ENCODE peak calls at places on chromosomes 5 and 9, in ten cellular contexts. M, K, D, I, A, Z, B, P, X and O are unnamed samples.

GRCh38 chr9:96057155-96057554 is 181.7 kb downstream of the ERCC6L2 start:
- DNase-seq in M (no peak), K (no peak), D (no peak), I (no peak), A (no peak), Z (no peak), B (no peak), P (no peak), X (peak; percentile 31), O (no peak)

GRCh38 chr9:133167769-133168168 is 4.1 kb upstream of the GBGT1 start:
- DNase-seq in M (no peak), K (no peak), D (peak; percentile 22), I (no peak), A (no peak), Z (no peak), B (no peak), P (no peak), X (no peak), O (no peak)

GRCh38 chr9:129385615-129385934 is 207.5 kb upstream of the IER5L start:
- DNase-seq in M (no peak), K (no peak), D (no peak), I (no peak), A (no peak), Z (no peak), B (no peak), P (no peak), X (no peak), O (peak; percentile 48)

GRCh38 chr5:128965011-128965637 is at the start of gene SLC27A6:
- DNase-seq in M (peak; percentile 68), K (no peak), D (peak; percentile 57), I (peak; percentile 13), A (no peak), Z (no peak), B (no peak), P (peak; percentile 8), X (no peak), O (peak; percentile 63)

GRCh38 chr5:79699766-79700400 is 10.2 kb downstream of the CMYA5 start:
- DNase-seq in M (no peak), K (no peak), D (no peak), I (no peak), A (no peak), Z (no peak), B (no peak), P (no peak), X (no peak), O (no peak)

GRCh38 chr9:34556951-34557350 is 32.6 kb downstream of the CNTFR start:
- DNase-seq in M (no peak), K (no peak), D (no peak), I (no peak), A (no peak), Z (no peak), B (no peak), P (no peak), X (no peak), O (no peak)

GRCh38 chr5:14108170-14108996 is 34.8 kb upstream of the TRIO start:
- DNase-seq in M (peak; percentile 80), K (no peak), D (peak; percentile 56), I (peak; percentile 74), A (no peak), Z (peak; percentile 69), B (no peak), P (no peak), X (peak; percentile 92), O (no peak)

GRCh38 chr9:121770415-121771273 is 119.2 kb downstream of the DAB2IP start:
- DNase-seq in M (no peak), K (no peak), D (peak; percentile 28), I (no peak), A (no peak), Z (peak; percentile 70), B (no peak), P (no peak), X (peak; percentile 39), O (peak; percentile 32)

GRCh38 chr5:174312270-174312617 is 266.7 kb downstream of the NSG2 start:
- DNase-seq in M (no peak), K (no peak), D (no peak), I (no peak), A (no peak), Z (no peak), B (no peak), P (no peak), X (no peak), O (no peak)

GRCh38 chr5:83764101-83764500 is 43.4 kb upstream of the HAPLN1 start:
- DNase-seq in M (no peak), K (no peak), D (no peak), I (no peak), A (no peak), Z (peak; percentile 6), B (no peak), P (no peak), X (no peak), O (no peak)

GRCh38 chr5:62640437-62640836 is 61.8 kb downstream of the LRRC70 start:
- DNase-seq in M (no peak), K (no peak), D (no peak), I (no peak), A (no peak), Z (no peak), B (no peak), P (no peak), X (no peak), O (no peak)

GRCh38 chr5:146344155-146345118 is 5.8 kb downstream of the POU4F3 start:
- DNase-seq in M (no peak), K (no peak), D (no peak), I (no peak), A (no peak), Z (no peak), B (no peak), P (no peak), X (no peak), O (no peak)

GRCh38 chr5:5318426-5319205 is 103.9 kb upstream of the ICE1 start:
- DNase-seq in M (no peak), K (no peak), D (no peak), I (no peak), A (no peak), Z (peak; percentile 78), B (no peak), P (no peak), X (no peak), O (no peak)

GRCh38 chr9:86034863-86035734 is 64.3 kb downstream of the GOLM1 start:
- DNase-seq in M (peak; percentile 76), K (no peak), D (no peak), I (peak; percentile 71), A (no peak), Z (peak; percentile 44), B (no peak), P (peak; percentile 10), X (peak; percentile 64), O (no peak)

GRCh38 chr9:132885691-132886357 is 7.1 kb downstream of the SPACA9 start:
- DNase-seq in M (no peak), K (no peak), D (no peak), I (no peak), A (no peak), Z (no peak), B (no peak), P (no peak), X (no peak), O (no peak)

GRCh38 chr5:146751054-146751453 is 127.5 kb downstream of the PPP2R2B start:
- DNase-seq in M (no peak), K (no peak), D (no peak), I (no peak), A (no peak), Z (peak; percentile 88), B (no peak), P (no peak), X (peak; percentile 37), O (no peak)

GRCh38 chr5:41410307-41410706 is 100.1 kb downstream of the PLCXD3 start:
- DNase-seq in M (no peak), K (no peak), D (no peak), I (no peak), A (no peak), Z (no peak), B (no peak), P (no peak), X (peak; percentile 14), O (no peak)

GRCh38 chr5:171336486-171337206 is 27.6 kb downstream of the TLX3 start:
- DNase-seq in M (no peak), K (no peak), D (peak; percentile 55), I (peak; percentile 32), A (no peak), Z (peak; percentile 42), B (no peak), P (no peak), X (peak; percentile 72), O (peak; percentile 67)

GRCh38 chr5:151917931-151918330 is 6.7 kb downstream of the GLRA1 start:
- DNase-seq in M (no peak), K (no peak), D (no peak), I (no peak), A (no peak), Z (no peak), B (no peak), P (peak; percentile 82), X (no peak), O (no peak)

GRCh38 chr9:76136986-76137385 is 246.5 kb downstream of the PCSK5 start:
- DNase-seq in M (no peak), K (no peak), D (no peak), I (peak; percentile 6), A (no peak), Z (peak; percentile 70), B (no peak), P (no peak), X (peak; percentile 85), O (no peak)

GRCh38 chr5:1522601-1523479 is 920 bp downstream of the LPCAT1 start:
- DNase-seq in M (peak; percentile 42), K (no peak), D (peak; percentile 56), I (no peak), A (no peak), Z (no peak), B (no peak), P (no peak), X (peak; percentile 23), O (peak; percentile 81)

GRCh38 chr5:142175039-142175438 is 66.5 kb downstream of the NDFIP1 start:
- DNase-seq in M (no peak), K (no peak), D (no peak), I (no peak), A (no peak), Z (no peak), B (no peak), P (no peak), X (no peak), O (no peak)

GRCh38 chr9:89601856-89602562 is 2.8 kb upstream of the GADD45G start:
- DNase-seq in M (no peak), K (no peak), D (no peak), I (no peak), A (no peak), Z (no peak), B (no peak), P (no peak), X (no peak), O (no peak)

GRCh38 chr9:112487799-112488345 is 1.2 kb downstream of the KIAA1958 start:
- DNase-seq in M (peak; percentile 17), K (no peak), D (no peak), I (no peak), A (peak; percentile 11), Z (peak; percentile 18), B (no peak), P (no peak), X (peak; percentile 21), O (no peak)

GRCh38 chr5:146338774-146339714 is at the start of gene POU4F3:
- DNase-seq in M (no peak), K (no peak), D (no peak), I (no peak), A (no peak), Z (no peak), B (no peak), P (no peak), X (no peak), O (no peak)

GRCh38 chr9:99433555-99433954 is 211.5 kb downstream of the SEC61B start:
- DNase-seq in M (peak; percentile 23), K (no peak), D (no peak), I (peak; percentile 63), A (peak; percentile 36), Z (peak; percentile 82), B (peak; percentile 13), P (no peak), X (peak; percentile 81), O (peak; percentile 64)

GRCh38 chr5:69364850-69365249 is 4.5 kb downstream of the AK6 start:
- DNase-seq in M (no peak), K (no peak), D (no peak), I (no peak), A (no peak), Z (peak; percentile 4), B (no peak), P (no peak), X (no peak), O (no peak)

GRCh38 chr5:14447958-14448881 is 133.4 kb upstream of the OTULINL start:
- DNase-seq in M (no peak), K (no peak), D (peak; percentile 50), I (no peak), A (no peak), Z (peak; percentile 59), B (no peak), P (no peak), X (peak; percentile 58), O (peak; percentile 77)